ENCODE peak calls at places on chromosomes 2 and 18, in four cellular contexts. Q is GM12878, E is A549, D is HepG2. L is an unnamed sample.

GRCh38 chr18:25935356-25935755 is 155.1 kb downstream of the SS18 start:
- DNase-seq in Q (no peak), D (no peak), E (no peak), L (no peak)

GRCh38 chr18:49459404-49460171 is 857 bp downstream of the DYM start:
- DNase-seq in D (no peak), Q (no peak), E (no peak), L (peak; percentile 33)

GRCh38 chr2:23435250-23436035 is 50.5 kb downstream of the KLHL29 start:
- DNase-seq in D (no peak), Q (no peak), E (no peak), L (no peak)

GRCh38 chr2:85710687-85711577 is 16.8 kb downstream of the GNLY start:
- DNase-seq in Q (no peak), D (no peak), E (no peak), L (no peak)

GRCh38 chr2:152585830-152586484 is 131.3 kb downstream of the PRPF40A start:
- DNase-seq in D (peak; percentile 18), E (peak; percentile 19), Q (no peak), L (peak; percentile 42)

GRCh38 chr18:78238404-78239089 is 741.1 kb upstream of the SALL3 start:
- DNase-seq in Q (no peak), D (no peak), E (no peak), L (no peak)

GRCh38 chr2:70425682-70426301 is 123.9 kb upstream of the FAM136A start:
- DNase-seq in D (no peak), Q (no peak), E (no peak), L (no peak)

GRCh38 chr2:58221909-58222308 is 19.2 kb downstream of the FANCL start:
- DNase-seq in D (no peak), Q (no peak), E (no peak), L (no peak)

GRCh38 chr2:85925216-85925671 is 36.5 kb upstream of the ST3GAL5 start:
- DNase-seq in E (no peak), Q (no peak), D (no peak), L (no peak)

GRCh38 chr2:220000080-220000479 is 372.6 kb downstream of the SLC4A3 start:
- DNase-seq in Q (no peak), E (no peak), D (no peak), L (no peak)

GRCh38 chr2:102488063-102488462 is 15.0 kb downstream of the SLC9A4 start:
- DNase-seq in E (no peak), D (no peak), Q (no peak), L (no peak)

GRCh38 chr2:156399950-156400703 is 36.1 kb upstream of the GPD2 start:
- DNase-seq in E (peak; percentile 92), Q (peak; percentile 37), D (peak; percentile 55), L (peak; percentile 86)

GRCh38 chr2:191246820-191247380 is 1.7 kb downstream of the MYO1B start:
- DNase-seq in E (no peak), Q (no peak), D (no peak), L (peak; percentile 11)

GRCh38 chr2:70901235-70902066 is 34.2 kb upstream of the ATP6V1B1 start:
- DNase-seq in D (no peak), Q (no peak), E (peak; percentile 61), L (peak; percentile 71)

GRCh38 chr2:102387763-102388546 is 32.4 kb downstream of the IL18R1 start:
- DNase-seq in D (no peak), E (no peak), Q (peak; percentile 51), L (no peak)

GRCh38 chr2:235709124-235709813 is 215.4 kb downstream of the AGAP1 start:
- DNase-seq in E (peak; percentile 73), Q (no peak), D (peak; percentile 48), L (no peak)

GRCh38 chr2:19358242-19359020 is at the start of gene OSR1:
- DNase-seq in Q (no peak), D (peak; percentile 53), E (peak; percentile 69), L (peak; percentile 70)

GRCh38 chr2:168757223-168757622 is 45.2 kb upstream of the NOSTRIN start:
- DNase-seq in E (no peak), Q (no peak), D (no peak), L (peak; percentile 40)

GRCh38 chr2:210861038-210861665 is 304.8 kb downstream of the CPS1 start:
- DNase-seq in D (no peak), Q (no peak), E (no peak), L (no peak)

GRCh38 chr2:120225549-120226065 is 2.4 kb upstream of the TMEM185B start:
- DNase-seq in E (no peak), D (no peak), Q (no peak), L (no peak)

GRCh38 chr2:55047677-55048299 is 2.5 kb downstream of the RTN4 start:
- DNase-seq in E (peak; percentile 52), Q (no peak), D (peak; percentile 71), L (no peak)

GRCh38 chr2:179377296-179377695 is 112.7 kb upstream of the SESTD1 start:
- DNase-seq in Q (no peak), D (no peak), E (no peak), L (no peak)

GRCh38 chr2:113768770-113769169 is 12.3 kb upstream of the SLC35F5 start:
- DNase-seq in D (no peak), Q (no peak), E (no peak), L (no peak)

GRCh38 chr2:218964041-218964771 is 4.7 kb downstream of the CDK5R2 start:
- DNase-seq in D (no peak), Q (no peak), E (peak; percentile 87), L (peak; percentile 69)

GRCh38 chr2:15186118-15186517 is 375.0 kb downstream of the NBAS start:
- DNase-seq in E (no peak), Q (no peak), D (no peak), L (no peak)

GRCh38 chr18:31607384-31607783 is 15.7 kb downstream of the TTR start:
- DNase-seq in E (no peak), Q (no peak), D (peak; percentile 23), L (no peak)
- TF ChIP-seq RAD21 in E (no peak), Q (no peak), D (no peak), L (no peak)

GRCh38 chr18:13381907-13382682 is 163.5 kb downstream of the LDLRAD4 start:
- DNase-seq in Q (no peak), D (no peak), E (peak; percentile 4), L (peak; percentile 73)
- TF ChIP-seq PBX3 in Q (no peak), D (no peak), E (no peak), L (no peak)

GRCh38 chr2:105641389-105641811 is 103.3 kb upstream of the NCK2 start:
- DNase-seq in D (no peak), Q (no peak), E (no peak), L (peak; percentile 85)
- H3K4me2 ChIP-seq in D (no peak overlapping the region), Q (no peak overlapping the region), E (no peak overlapping the region), L (no peak overlapping the region)

DNA sequence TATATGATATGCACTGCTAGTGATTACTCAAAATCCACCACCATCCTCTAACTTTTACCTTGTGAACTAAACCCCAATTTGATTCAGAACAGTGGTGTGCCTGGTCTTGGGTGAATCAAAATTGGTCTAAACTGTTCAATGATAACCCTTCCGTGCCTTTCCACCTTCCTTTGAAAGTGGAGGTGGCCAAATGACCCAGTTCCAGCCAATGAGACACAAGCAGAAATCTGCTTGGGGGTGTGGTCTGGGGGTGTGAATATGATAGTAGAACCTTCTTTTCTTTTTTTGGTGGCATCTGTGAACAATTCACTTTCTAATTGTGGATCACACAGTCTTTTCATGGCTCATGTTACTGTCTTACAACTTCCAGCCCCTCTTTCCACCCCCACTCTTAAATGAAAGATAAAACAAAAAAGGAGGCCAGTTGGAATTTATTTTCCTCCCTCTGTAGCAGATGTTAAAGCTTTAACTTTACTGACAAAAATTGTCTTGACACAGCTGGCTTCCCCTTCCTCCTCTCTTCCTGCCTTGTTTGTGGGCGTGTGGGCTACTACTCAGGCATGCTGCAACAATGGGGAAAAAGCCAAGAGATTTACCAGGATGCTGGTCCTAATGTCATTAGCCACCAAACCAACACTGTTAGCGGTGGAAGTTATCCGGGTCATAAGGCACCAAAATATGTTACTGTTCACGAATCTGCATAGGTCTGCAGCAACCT is 58.8 kb upstream of the ANKRD44 start:
- DNase-seq in E (no peak), D (no peak), Q (no peak), L (no peak)
- TF ChIP-seq RAD21 in E (no peak), D (no peak), Q (no peak), L (no peak)

DNA sequence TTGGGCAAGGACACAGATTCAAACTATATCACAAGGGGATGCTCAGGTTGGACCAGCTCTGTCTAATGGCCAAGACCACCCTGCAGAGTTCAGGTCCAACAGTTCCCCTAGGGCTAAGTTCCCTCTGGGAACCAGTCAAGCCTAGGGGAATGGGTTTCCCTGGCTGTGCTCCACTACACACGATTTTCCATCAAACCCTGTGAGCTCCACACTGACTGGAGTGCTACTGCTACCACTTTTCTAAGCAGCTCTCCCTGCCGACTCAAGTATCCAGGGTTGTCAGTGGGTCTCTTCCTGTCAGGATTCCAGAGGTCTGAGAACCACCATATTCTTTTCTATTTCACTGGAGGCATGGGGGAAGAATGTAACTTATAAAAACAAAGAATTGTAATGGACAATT is 280.4 kb upstream of the COL3A1 start:
- DNase-seq in D (no peak), Q (no peak), E (no peak), L (no peak)
- TF ChIP-seq PBX3 in D (no peak), Q (no peak), E (no peak), L (no peak)

DNA sequence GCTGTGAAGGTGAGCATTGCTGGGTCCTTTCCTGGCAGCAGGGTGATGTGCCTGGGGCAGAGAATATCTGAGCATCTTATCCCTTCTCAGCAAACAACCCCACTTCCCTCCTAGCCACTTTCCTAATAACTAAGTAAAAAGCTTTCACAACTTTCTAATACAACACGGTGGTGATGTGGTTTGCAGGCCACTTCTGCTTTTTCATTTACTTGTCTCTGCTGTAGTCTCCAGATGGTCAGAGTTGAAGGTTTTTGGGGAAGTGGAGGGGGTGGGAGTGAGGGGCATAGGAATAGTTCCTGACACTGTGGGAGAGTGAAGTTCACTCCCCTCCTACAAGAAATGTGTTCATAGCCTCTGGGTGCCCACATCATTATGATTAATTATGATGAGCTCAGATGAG is 11.6 kb downstream of the OXER1 start:
- DNase-seq in E (no peak), D (no peak), Q (peak; percentile 71), L (no peak)
- H3K4me2 ChIP-seq in E (no peak overlapping the region), D (no peak overlapping the region), Q (peak overlapping the region; percentile 44), L (no peak overlapping the region)

GRCh38 chr2:111622859-111623258 is 261.1 kb downstream of the ANAPC1 start:
- DNase-seq in D (no peak), E (no peak), Q (no peak), L (no peak)
- TF ChIP-seq RAD21 in D (no peak), E (no peak), Q (no peak), L (no peak)

GRCh38 chr2:208794288-208794975 is 387.8 kb downstream of the PTH2R start:
- DNase-seq in Q (no peak), D (peak; percentile 39), E (no peak), L (no peak)
- TF ChIP-seq PBX3 in Q (no peak), D (no peak), E (no peak), L (no peak)